ENCODE peak calls at places on chromosomes 5 and 9, in six cellular contexts. Q, D, G, Z, U and N are unnamed samples.

GRCh38 chr9:96071245-96072124 is 196.0 kb downstream of the ERCC6L2 start:
- DNase-seq in Q (peak; percentile 27), D (peak; percentile 17), G (no peak), Z (peak; percentile 67), U (peak; percentile 29), N (no peak)

GRCh38 chr5:43601454-43602260 is 1.3 kb upstream of the NNT start:
- DNase-seq in Q (no peak), D (peak; percentile 30), G (peak; percentile 29), Z (no peak), U (peak; percentile 4), N (no peak)

GRCh38 chr5:120735076-120735475 is 271.0 kb downstream of the PRR16 start:
- DNase-seq in Q (no peak), D (peak; percentile 1), G (peak; percentile 9), Z (no peak), U (no peak), N (no peak)

GRCh38 chr5:117315170-117315569 is 740.5 kb upstream of the SEMA6A start:
- DNase-seq in Q (no peak), D (no peak), G (no peak), Z (no peak), U (no peak), N (no peak)

GRCh38 chr5:162939962-162940361 is 497.4 kb upstream of the CCNG1 start:
- DNase-seq in Q (no peak), D (no peak), G (no peak), Z (no peak), U (no peak), N (peak; percentile 39)

GRCh38 chr9:92668746-92669526 is 995 bp downstream of the IPPK start:
- DNase-seq in Q (peak; percentile 64), D (peak; percentile 74), G (peak; percentile 51), Z (peak; percentile 33), U (peak; percentile 28), N (peak; percentile 58)

GRCh38 chr5:181223729-181224389 is 778 bp downstream of the TRIM41 start:
- DNase-seq in Q (no peak), D (no peak), G (no peak), Z (peak; percentile 95), U (peak; percentile 45), N (peak; percentile 87)

GRCh38 chr5:33854733-33855151 is 37.0 kb downstream of the ADAMTS12 start:
- DNase-seq in Q (no peak), D (no peak), G (peak; percentile 82), Z (peak; percentile 73), U (no peak), N (peak; percentile 43)

GRCh38 chr5:154221371-154221896 is 30.9 kb downstream of the GALNT10 start:
- DNase-seq in Q (no peak), D (peak; percentile 88), G (peak; percentile 89), Z (peak; percentile 39), U (peak; percentile 65), N (no peak)

GRCh38 chr5:113757508-113757907 is 244.0 kb downstream of the YTHDC2 start:
- DNase-seq in Q (no peak), D (no peak), G (no peak), Z (no peak), U (no peak), N (no peak)

GRCh38 chr5:76155536-76155935 is 72.4 kb downstream of the SV2C start:
- DNase-seq in Q (no peak), D (no peak), G (no peak), Z (no peak), U (no peak), N (no peak)

GRCh38 chr5:76153271-76153670 is 70.1 kb downstream of the SV2C start:
- DNase-seq in Q (no peak), D (no peak), G (no peak), Z (no peak), U (no peak), N (no peak)

GRCh38 chr5:76152161-76152560 is 69.0 kb downstream of the SV2C start:
- DNase-seq in Q (no peak), D (no peak), G (no peak), Z (no peak), U (no peak), N (no peak)

DNA sequence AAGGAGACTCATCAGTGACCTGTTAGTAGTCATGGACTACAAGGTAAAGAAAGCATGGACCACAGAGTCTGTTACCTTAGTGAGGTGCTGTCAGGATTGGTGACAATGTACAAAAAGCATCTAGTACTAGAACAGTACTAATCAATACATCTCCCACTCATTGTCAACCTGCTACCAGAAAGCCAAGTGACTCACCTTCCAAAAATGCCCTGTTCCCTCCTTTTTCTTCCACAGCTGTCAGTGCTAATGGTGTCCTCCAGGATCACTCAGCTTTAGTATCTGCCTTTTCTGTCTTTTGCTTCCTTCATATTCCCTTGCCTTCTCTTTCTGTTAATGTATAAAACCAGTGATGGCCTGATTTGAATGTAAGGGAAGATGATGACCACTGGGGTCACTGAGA is 70.8 kb downstream of the SV2C start:
- DNase-seq in Q (no peak), D (no peak), G (no peak), Z (no peak), U (no peak), N (no peak)
- TF ChIP-seq CTCF in Q (no peak), D (no peak), G (no peak), Z (no peak), U (no peak), N (no peak)

GRCh38 chr5:41641621-41642020 is 131.2 kb upstream of the PLCXD3 start:
- DNase-seq in Q (no peak), D (no peak), G (peak; percentile 52), Z (no peak), U (no peak), N (no peak)

GRCh38 chr5:41637424-41637823 is 127.0 kb upstream of the PLCXD3 start:
- DNase-seq in Q (no peak), D (no peak), G (no peak), Z (peak; percentile 11), U (no peak), N (no peak)

GRCh38 chr5:41636605-41637004 is 126.2 kb upstream of the PLCXD3 start:
- DNase-seq in Q (no peak), D (peak; percentile 10), G (peak; percentile 18), Z (peak; percentile 67), U (peak; percentile 10), N (peak; percentile 22)

GRCh38 chr5:41638685-41639084 is 128.3 kb upstream of the PLCXD3 start:
- DNase-seq in Q (no peak), D (no peak), G (no peak), Z (no peak), U (no peak), N (no peak)

DNA sequence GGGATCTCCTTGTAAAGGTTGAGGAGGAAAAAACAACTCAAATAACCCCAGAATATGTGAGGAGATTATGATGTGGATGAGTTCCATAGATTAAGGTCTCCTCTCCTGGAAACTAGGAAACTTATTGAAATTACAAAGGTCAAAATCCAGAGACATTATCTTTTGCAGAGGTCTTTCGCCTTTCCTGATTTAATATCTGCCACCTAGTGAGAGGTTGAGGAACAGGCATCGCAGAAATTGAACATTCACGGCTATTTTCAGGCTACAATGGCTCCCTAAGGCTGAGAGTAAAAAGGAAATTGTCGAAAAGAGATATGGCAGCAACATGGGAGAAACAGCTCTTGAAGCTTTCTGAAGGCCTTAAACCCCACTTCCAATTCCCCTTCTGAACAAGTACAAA is 127.5 kb upstream of the PLCXD3 start:
- DNase-seq in Q (no peak), D (no peak), G (no peak), Z (no peak), U (no peak), N (no peak)
- TF ChIP-seq CTCF in Q (no peak), D (peak; percentile 18), G (no peak), Z (peak; percentile 43), U (no peak), N (no peak)

GRCh38 chr5:55402199-55402598 is 94.4 kb downstream of the MTREX start:
- DNase-seq in Q (no peak), D (no peak), G (no peak), Z (no peak), U (peak; percentile 21), N (no peak)
- TF ChIP-seq CTCF in Q (no peak), D (peak; percentile 27), G (peak; percentile 31), Z (peak; percentile 26), U (no peak), N (no peak)

GRCh38 chr5:54965806-54966205 is 19.6 kb downstream of the ESM1 start:
- DNase-seq in Q (no peak), D (no peak), G (no peak), Z (no peak), U (no peak), N (no peak)

GRCh38 chr5:54964405-54964804 is 21.0 kb downstream of the ESM1 start:
- DNase-seq in Q (no peak), D (no peak), G (no peak), Z (no peak), U (no peak), N (no peak)

GRCh38 chr5:54975701-54976100 is 9.7 kb downstream of the ESM1 start:
- DNase-seq in Q (no peak), D (no peak), G (no peak), Z (no peak), U (no peak), N (no peak)

GRCh38 chr5:54969242-54969641 is 16.2 kb downstream of the ESM1 start:
- DNase-seq in Q (no peak), D (no peak), G (no peak), Z (no peak), U (no peak), N (no peak)

GRCh38 chr5:54969856-54970828 is 15.3 kb downstream of the ESM1 start:
- DNase-seq in Q (no peak), D (no peak), G (peak; percentile 65), Z (no peak), U (no peak), N (no peak)
- TF ChIP-seq CTCF in Q (no peak), D (no peak), G (peak; percentile 19), Z (no peak), U (no peak), N (no peak)

GRCh38 chr5:174581483-174581882 is 142.9 kb upstream of the MSX2 start:
- DNase-seq in Q (no peak), D (no peak), G (no peak), Z (peak; percentile 80), U (peak; percentile 69), N (peak; percentile 46)
- TF ChIP-seq CTCF in Q (peak; percentile 82), D (peak; percentile 7), G (no peak), Z (peak; percentile 81), U (peak; percentile 35), N (peak; percentile 65)

GRCh38 chr5:32769711-32770110 is 58.6 kb downstream of the NPR3 start:
- DNase-seq in Q (no peak), D (no peak), G (no peak), Z (no peak), U (no peak), N (no peak)
- TF ChIP-seq CTCF in Q (no peak), D (no peak), G (no peak), Z (no peak), U (no peak), N (no peak)